ENCODE peak calls at places on chromosomes 12 and 14, in ten cellular contexts. J is PC-3, M is lower lobe of right lung, R is lung, P is GM23338, V is type B pancreatic cell, L is AG09319, Z is BE2C, F is fibroblast of pulmonary artery, D is mucosa of descending colon. K is an unnamed sample.

GRCh38 chr12:124345795-124346194 is 50.9 kb downstream of the RFLNA start:
- DNase-seq in D (no peak), M (no peak), V (no peak), P (no peak), F (no peak), L (no peak), Z (no peak), R (no peak), J (no peak), K (no peak)

GRCh38 chr12:120132437-120132836 is 15.9 kb upstream of the RAB35 start:
- DNase-seq in P (no peak), D (no peak), R (no peak), L (no peak), M (no peak), F (no peak), Z (no peak), V (no peak), J (no peak), K (no peak)

GRCh38 chr12:94458882-94459772 is 540 bp downstream of the CEP83 start:
- DNase-seq in L (no peak), M (no peak), P (peak; percentile 40), R (no peak), V (peak; percentile 69), Z (no peak), J (peak; percentile 16), D (no peak), F (peak; percentile 49), K (no peak)

GRCh38 chr12:89980236-89980635 is 271.6 kb upstream of the ATP2B1 start:
- DNase-seq in J (peak; percentile 52), F (peak; percentile 79), D (no peak), V (no peak), L (no peak), Z (no peak), P (no peak), R (no peak), M (no peak), K (no peak)

GRCh38 chr12:4900327-4900726 is 9.4 kb upstream of the KCNA1 start:
- DNase-seq in M (no peak), L (no peak), P (no peak), J (no peak), R (no peak), V (no peak), D (no peak), Z (no peak), F (peak; percentile 45), K (no peak)

GRCh38 chr12:96402061-96402460 is 1.8 kb upstream of the CDK17 start:
- DNase-seq in D (no peak), P (peak; percentile 77), J (no peak), V (no peak), F (no peak), R (no peak), M (no peak), Z (no peak), L (no peak), K (no peak)

GRCh38 chr12:99146730-99147129 is 500.8 kb upstream of the GARIN6 start:
- DNase-seq in Z (no peak), D (no peak), L (no peak), P (no peak), F (no peak), J (no peak), V (no peak), R (no peak), M (no peak), K (no peak)

GRCh38 chr12:32265461-32265860 is 133.9 kb upstream of the FGD4 start:
- DNase-seq in V (no peak), R (no peak), Z (no peak), J (no peak), P (no peak), L (no peak), F (no peak), M (no peak), D (no peak), K (no peak)

GRCh38 chr12:95207407-95207806 is 9.9 kb downstream of the FGD6 start:
- DNase-seq in D (no peak), P (peak; percentile 46), F (no peak), L (no peak), V (no peak), R (no peak), M (no peak), J (no peak), Z (no peak), K (no peak)

GRCh38 chr14:102575479-102576428 is 16.7 kb upstream of the RCOR1 start:
- DNase-seq in J (no peak), M (no peak), F (no peak), P (no peak), V (no peak), R (no peak), L (no peak), D (no peak), Z (no peak), K (no peak)

GRCh38 chr14:63853831-63854293 is 1.1 kb downstream of the SYNE2 start:
- DNase-seq in V (peak; percentile 72), L (no peak), Z (peak; percentile 66), R (peak; percentile 39), J (peak; percentile 73), P (peak; percentile 46), F (peak; percentile 77), M (peak; percentile 63), D (peak; percentile 69), K (no peak)

GRCh38 chr14:63855272-63855671 is 2.5 kb downstream of the SYNE2 start:
- DNase-seq in M (no peak), P (no peak), Z (no peak), V (no peak), F (no peak), L (no peak), R (no peak), D (no peak), J (no peak), K (no peak)

GRCh38 chr14:63854330-63854729 is 1.5 kb downstream of the SYNE2 start:
- DNase-seq in L (no peak), R (no peak), V (no peak), D (no peak), J (no peak), Z (no peak), M (no peak), F (no peak), P (no peak), K (no peak)

GRCh38 chr14:63852817-63853730 is at the start of gene SYNE2:
- DNase-seq in M (peak; percentile 83), P (peak; percentile 88), J (peak; percentile 82), F (peak; percentile 77), R (peak; percentile 69), L (peak; percentile 20), V (peak; percentile 89), Z (peak; percentile 91), D (peak; percentile 92), K (peak; percentile 83)

GRCh38 chr14:63852271-63852816 is 460 bp upstream of the SYNE2 start:
- DNase-seq in F (peak; percentile 33), D (no peak), M (no peak), J (no peak), L (no peak), Z (no peak), P (peak; percentile 81), R (no peak), V (no peak), K (no peak)
- TF ChIP-seq CTCF in F (no peak), D (no peak), M (no peak), J (no peak), L (no peak), Z (no peak), P (no peak), R (no peak), V (no peak), K (no peak)

GRCh38 chr14:56759633-56760032 is 50.6 kb downstream of the OTX2 start:
- DNase-seq in D (no peak), F (no peak), R (no peak), M (no peak), Z (no peak), P (no peak), L (no peak), V (no peak), J (no peak), K (no peak)
- TF ChIP-seq CTCF in D (no peak), F (no peak), R (no peak), M (no peak), Z (no peak), P (no peak), L (no peak), V (no peak), J (no peak), K (no peak)

GRCh38 chr12:52243264-52243773 is 10.3 kb downstream of the KRT7 start:
- DNase-seq in M (no peak), Z (peak; percentile 53), J (peak; percentile 91), L (peak; percentile 31), F (no peak), P (no peak), V (no peak), R (no peak), D (no peak), K (no peak)

GRCh38 chr12:52242442-52243263 is 9.6 kb downstream of the KRT7 start:
- DNase-seq in J (peak; percentile 14), Z (no peak), F (no peak), M (no peak), V (no peak), R (no peak), D (no peak), P (no peak), L (no peak), K (no peak)

GRCh38 chr12:52245259-52245961 is 12.4 kb downstream of the KRT7 start:
- DNase-seq in L (no peak), M (no peak), J (peak; percentile 37), Z (no peak), D (no peak), V (no peak), F (no peak), R (no peak), P (peak; percentile 13), K (no peak)

GRCh38 chr12:52244615-52244994 is 11.6 kb downstream of the KRT7 start:
- DNase-seq in R (no peak), F (no peak), L (no peak), D (no peak), J (peak; percentile 26), V (no peak), M (no peak), Z (peak; percentile 90), P (no peak), K (no peak)

GRCh38 chr12:52243774-52244614 is 11.0 kb downstream of the KRT7 start:
- DNase-seq in J (peak; percentile 97), L (peak; percentile 85), F (peak; percentile 89), M (peak; percentile 87), V (no peak), D (peak; percentile 63), R (peak; percentile 80), Z (peak; percentile 77), P (no peak), K (no peak)
- TF ChIP-seq CTCF in J (no peak), L (no peak), F (no peak), M (no peak), V (no peak), D (no peak), R (no peak), Z (no peak), P (no peak), K (no peak)

GRCh38 chr14:52399886-52400599 is 85.9 kb downstream of the PTGER2 start:
- DNase-seq in P (peak; percentile 42), D (peak; percentile 46), V (no peak), F (peak; percentile 17), J (peak; percentile 40), M (no peak), R (no peak), L (no peak), Z (no peak), K (no peak)
- TF ChIP-seq CTCF in P (peak; percentile 29), D (no peak), V (no peak), F (peak; percentile 20), J (peak; percentile 36), M (no peak), R (no peak), L (peak; percentile 38), Z (peak; percentile 27), K (no peak)

GRCh38 chr12:118164798-118165486 is 29.0 kb downstream of the PEBP1 start:
- DNase-seq in V (no peak), P (peak; percentile 83), Z (peak; percentile 37), F (peak; percentile 55), J (peak; percentile 65), R (peak; percentile 36), L (no peak), D (no peak), M (no peak), K (peak; percentile 39)
- TF ChIP-seq CTCF in V (peak; percentile 77), P (peak; percentile 88), Z (peak; percentile 79), F (peak; percentile 65), J (peak; percentile 89), R (no peak), L (peak; percentile 54), D (no peak), M (peak; percentile 42), K (no peak)

K was measured in glutamatergic neuron.